ENCODE peak calls at places on chromosomes 6 and 20, in eight cellular contexts. One of them, this sample, is unnamed.

GRCh38 chr6:127515234-127515793 is 3.8 kb downstream of the MTCL3 start:
- DNase-seq in SW 1271: no peak
- DNase-seq in H1: peak
- DNase-seq in HFF-Myc: no peak
- DNase-seq in brain pericyte: no peak
- DNase-seq in naive thymus-derived CD4-positive, alpha-beta T cell: peak
- DNase-seq in activated effector memory CD4-positive, alpha-beta T cell treated with Interleukin-2 at 50 U/mL for 16 hours: no peak
- DNase-seq in foreskin fibroblast: peak
- DNase-seq in this sample: no peak

GRCh38 chr6:47262226-47262625 is 47.5 kb downstream of the TNFRSF21 start:
- DNase-seq in HFF-Myc: no peak
- DNase-seq in foreskin fibroblast: no peak
- DNase-seq in H1: no peak
- DNase-seq in activated effector memory CD4-positive, alpha-beta T cell treated with Interleukin-2 at 50 U/mL for 16 hours: no peak
- DNase-seq in brain pericyte: no peak
- DNase-seq in naive thymus-derived CD4-positive, alpha-beta T cell: no peak
- DNase-seq in SW 1271: no peak
- DNase-seq in this sample: no peak

GRCh38 chr6:145670306-145670705 is 65.0 kb downstream of the EPM2A start:
- DNase-seq in brain pericyte: no peak
- DNase-seq in SW 1271: no peak
- DNase-seq in activated effector memory CD4-positive, alpha-beta T cell treated with Interleukin-2 at 50 U/mL for 16 hours: no peak
- DNase-seq in naive thymus-derived CD4-positive, alpha-beta T cell: no peak
- DNase-seq in HFF-Myc: no peak
- DNase-seq in H1: no peak
- DNase-seq in foreskin fibroblast: peak
- DNase-seq in this sample: no peak

GRCh38 chr20:25486377-25486776 is 78.9 kb downstream of the GINS1 start:
- DNase-seq in naive thymus-derived CD4-positive, alpha-beta T cell: no peak
- DNase-seq in activated effector memory CD4-positive, alpha-beta T cell treated with Interleukin-2 at 50 U/mL for 16 hours: no peak
- DNase-seq in brain pericyte: no peak
- DNase-seq in H1: no peak
- DNase-seq in HFF-Myc: peak
- DNase-seq in SW 1271: no peak
- DNase-seq in foreskin fibroblast: peak
- DNase-seq in this sample: no peak

GRCh38 chr20:10619427-10619826 is 54.4 kb downstream of the JAG1 start:
- DNase-seq in brain pericyte: no peak
- DNase-seq in HFF-Myc: peak
- DNase-seq in naive thymus-derived CD4-positive, alpha-beta T cell: no peak
- DNase-seq in foreskin fibroblast: peak
- DNase-seq in activated effector memory CD4-positive, alpha-beta T cell treated with Interleukin-2 at 50 U/mL for 16 hours: no peak
- DNase-seq in SW 1271: no peak
- DNase-seq in H1: no peak
- DNase-seq in this sample: no peak

GRCh38 chr20:47412073-47412472 is 55.6 kb upstream of the ZMYND8 start:
- DNase-seq in activated effector memory CD4-positive, alpha-beta T cell treated with Interleukin-2 at 50 U/mL for 16 hours: no peak
- DNase-seq in brain pericyte: no peak
- DNase-seq in HFF-Myc: no peak
- DNase-seq in SW 1271: no peak
- DNase-seq in naive thymus-derived CD4-positive, alpha-beta T cell: no peak
- DNase-seq in foreskin fibroblast: no peak
- DNase-seq in H1: no peak
- DNase-seq in this sample: no peak

GRCh38 chr20:61422636-61423425 is 170.8 kb downstream of the CDH4 start:
- DNase-seq in brain pericyte: no peak
- DNase-seq in HFF-Myc: no peak
- DNase-seq in activated effector memory CD4-positive, alpha-beta T cell treated with Interleukin-2 at 50 U/mL for 16 hours: no peak
- DNase-seq in H1: peak
- DNase-seq in SW 1271: no peak
- DNase-seq in naive thymus-derived CD4-positive, alpha-beta T cell: no peak
- DNase-seq in foreskin fibroblast: no peak
- DNase-seq in this sample: no peak

GRCh38 chr6:159701413-159701999 is 8.5 kb upstream of the SOD2 start:
- DNase-seq in HFF-Myc: peak
- DNase-seq in SW 1271: no peak
- DNase-seq in activated effector memory CD4-positive, alpha-beta T cell treated with Interleukin-2 at 50 U/mL for 16 hours: no peak
- DNase-seq in foreskin fibroblast: peak
- DNase-seq in naive thymus-derived CD4-positive, alpha-beta T cell: no peak
- DNase-seq in H1: no peak
- DNase-seq in brain pericyte: peak
- DNase-seq in this sample: no peak

GRCh38 chr20:43404880-43405279 is 52.8 kb upstream of the SRSF6 start:
- DNase-seq in activated effector memory CD4-positive, alpha-beta T cell treated with Interleukin-2 at 50 U/mL for 16 hours: no peak
- DNase-seq in HFF-Myc: no peak
- DNase-seq in brain pericyte: no peak
- DNase-seq in SW 1271: no peak
- DNase-seq in foreskin fibroblast: no peak
- DNase-seq in naive thymus-derived CD4-positive, alpha-beta T cell: no peak
- DNase-seq in H1: peak
- DNase-seq in this sample: no peak

GRCh38 chr6:65633516-65633915 is 73.5 kb downstream of the EYS start:
- DNase-seq in naive thymus-derived CD4-positive, alpha-beta T cell: no peak
- DNase-seq in SW 1271: no peak
- DNase-seq in HFF-Myc: no peak
- DNase-seq in foreskin fibroblast: no peak
- DNase-seq in brain pericyte: no peak
- DNase-seq in H1: no peak
- DNase-seq in activated effector memory CD4-positive, alpha-beta T cell treated with Interleukin-2 at 50 U/mL for 16 hours: no peak
- DNase-seq in this sample: no peak

GRCh38 chr6:90098637-90099036 is 198.0 kb downstream of the BACH2 start:
- DNase-seq in HFF-Myc: no peak
- DNase-seq in naive thymus-derived CD4-positive, alpha-beta T cell: no peak
- DNase-seq in foreskin fibroblast: peak
- DNase-seq in H1: no peak
- DNase-seq in brain pericyte: no peak
- DNase-seq in activated effector memory CD4-positive, alpha-beta T cell treated with Interleukin-2 at 50 U/mL for 16 hours: no peak
- DNase-seq in SW 1271: no peak
- DNase-seq in this sample: no peak

GRCh38 chr6:14077193-14077853 is 40.2 kb upstream of the CD83 start:
- DNase-seq in SW 1271: no peak
- DNase-seq in brain pericyte: no peak
- DNase-seq in HFF-Myc: no peak
- DNase-seq in naive thymus-derived CD4-positive, alpha-beta T cell: no peak
- DNase-seq in activated effector memory CD4-positive, alpha-beta T cell treated with Interleukin-2 at 50 U/mL for 16 hours: no peak
- DNase-seq in H1: no peak
- DNase-seq in foreskin fibroblast: no peak
- DNase-seq in this sample: no peak

GRCh38 chr6:15350386-15351083 is 104.7 kb downstream of the JARID2 start:
- DNase-seq in brain pericyte: no peak
- DNase-seq in SW 1271: no peak
- DNase-seq in HFF-Myc: no peak
- DNase-seq in H1: no peak
- DNase-seq in naive thymus-derived CD4-positive, alpha-beta T cell: no peak
- DNase-seq in foreskin fibroblast: no peak
- DNase-seq in activated effector memory CD4-positive, alpha-beta T cell treated with Interleukin-2 at 50 U/mL for 16 hours: no peak
- DNase-seq in this sample: no peak

GRCh38 chr6:43172127-43173007 is 1.3 kb downstream of the SRF start:
- DNase-seq in H1: peak
- DNase-seq in brain pericyte: no peak
- DNase-seq in foreskin fibroblast: peak
- DNase-seq in SW 1271: no peak
- DNase-seq in activated effector memory CD4-positive, alpha-beta T cell treated with Interleukin-2 at 50 U/mL for 16 hours: peak
- DNase-seq in naive thymus-derived CD4-positive, alpha-beta T cell: peak
- DNase-seq in HFF-Myc: no peak
- DNase-seq in this sample: no peak

GRCh38 chr6:136086686-136087085 is 163.4 kb downstream of the MTFR2 start:
- DNase-seq in naive thymus-derived CD4-positive, alpha-beta T cell: no peak
- DNase-seq in HFF-Myc: no peak
- DNase-seq in SW 1271: no peak
- DNase-seq in brain pericyte: no peak
- DNase-seq in H1: no peak
- DNase-seq in activated effector memory CD4-positive, alpha-beta T cell treated with Interleukin-2 at 50 U/mL for 16 hours: no peak
- DNase-seq in foreskin fibroblast: no peak
- DNase-seq in this sample: no peak

GRCh38 chr6:157514659-157515496 is 133.9 kb downstream of the ZDHHC14 start:
- DNase-seq in SW 1271: peak
- DNase-seq in activated effector memory CD4-positive, alpha-beta T cell treated with Interleukin-2 at 50 U/mL for 16 hours: no peak
- DNase-seq in brain pericyte: no peak
- DNase-seq in foreskin fibroblast: peak
- DNase-seq in H1: no peak
- DNase-seq in naive thymus-derived CD4-positive, alpha-beta T cell: no peak
- DNase-seq in HFF-Myc: no peak
- DNase-seq in this sample: no peak

GRCh38 chr20:48524582-48524981 is 303.2 kb downstream of the PREX1 start:
- DNase-seq in activated effector memory CD4-positive, alpha-beta T cell treated with Interleukin-2 at 50 U/mL for 16 hours: no peak
- DNase-seq in H1: peak
- DNase-seq in brain pericyte: no peak
- DNase-seq in SW 1271: no peak
- DNase-seq in naive thymus-derived CD4-positive, alpha-beta T cell: no peak
- DNase-seq in HFF-Myc: no peak
- DNase-seq in foreskin fibroblast: no peak
- DNase-seq in this sample: no peak

This sample was measured in iPS DF 19.7.